ENCODE peak calls at places on chromosomes 11 and 22, in eight cellular contexts. N is stimulated activated CD8-positive, alpha-beta memory T cell treated with anti-CD3 and anti-CD28 coated beads, Interleukin-2, amount 100 ng/mL, for 1 hour; O is NB4; V is HT-29; E is NCI-H2081; R is NCI-H524; X is amniotic stem cell; M is bronchial epithelial cell. H is an unnamed sample.

GRCh38 chr11:30635401-30635989 is 49.3 kb upstream of the MPPED2 start:
- DNase-seq in X (no peak), V (no peak), M (no peak), O (no peak), E (peak; percentile 9), N (no peak), R (no peak), H (peak; percentile 39)

GRCh38 chr22:29912605-29913398 is 29.8 kb downstream of the MTMR3 start:
- DNase-seq in M (peak; percentile 39), R (no peak), E (no peak), N (no peak), X (peak; percentile 44), O (no peak), V (no peak), H (no peak)

GRCh38 chr11:100639140-100639539 is 47.9 kb upstream of the ARHGAP42 start:
- DNase-seq in E (no peak), V (peak; percentile 48), R (no peak), X (no peak), M (peak; percentile 94), O (no peak), N (no peak), H (no peak)

GRCh38 chr22:45995405-45996101 is 18.6 kb upstream of the WNT7B start:
- DNase-seq in R (no peak), N (no peak), O (no peak), X (no peak), M (no peak), E (no peak), V (no peak), H (no peak)

GRCh38 chr11:2847511-2847910 is 38.1 kb downstream of the CDKN1C start:
- DNase-seq in X (no peak), N (no peak), E (peak; percentile 67), O (no peak), M (no peak), R (no peak), V (no peak), H (peak; percentile 89)

GRCh38 chr11:100833276-100833675 is 146.2 kb downstream of the ARHGAP42 start:
- DNase-seq in R (no peak), X (no peak), V (no peak), M (no peak), O (no peak), E (no peak), N (no peak), H (no peak)

GRCh38 chr22:19759459-19759993 is 1.1 kb upstream of the TBX1 start:
- DNase-seq in V (no peak), R (no peak), O (no peak), M (peak; percentile 23), N (no peak), X (no peak), E (no peak), H (no peak)

GRCh38 chr11:129973809-129974208 is 28.8 kb downstream of the PRDM10 start:
- DNase-seq in N (no peak), R (no peak), E (no peak), O (no peak), M (no peak), V (no peak), X (no peak), H (no peak)

GRCh38 chr11:123054301-123055065 is 7.5 kb downstream of the HSPA8 start:
- DNase-seq in V (peak; percentile 86), N (no peak), M (peak; percentile 66), E (peak; percentile 81), R (peak; percentile 36), O (peak; percentile 88), X (peak; percentile 73), H (peak; percentile 96)

GRCh38 chr11:69700278-69701140 is 3.3 kb downstream of the FGF19 start:
- DNase-seq in V (peak; percentile 91), X (no peak), R (peak; percentile 62), M (no peak), N (no peak), E (no peak), O (no peak), H (peak; percentile 49)

GRCh38 chr11:86802601-86803051 is 2.3 kb downstream of the PRSS23 start:
- DNase-seq in O (peak; percentile 31), R (peak; percentile 31), X (no peak), N (no peak), M (peak; percentile 82), E (peak; percentile 41), V (peak; percentile 84), H (peak; percentile 56)

GRCh38 chr11:945986-946385 is 20.3 kb downstream of the AP2A2 start:
- DNase-seq in E (no peak), X (no peak), R (no peak), O (peak; percentile 75), N (no peak), V (no peak), M (no peak), H (peak; percentile 3)

GRCh38 chr22:49502126-49502826 is 325.4 kb downstream of the BRD1 start:
- DNase-seq in V (peak; percentile 74), M (no peak), N (no peak), O (peak; percentile 94), R (no peak), E (no peak), X (no peak), H (no peak)

GRCh38 chr11:92346220-92346619 is 121.6 kb downstream of the FAT3 start:
- DNase-seq in M (no peak), V (no peak), N (no peak), X (no peak), R (no peak), E (no peak), O (no peak), H (no peak)

GRCh38 chr22:45877651-45878050 is 99.3 kb downstream of the WNT7B start:
- DNase-seq in R (no peak), O (no peak), E (no peak), V (no peak), N (no peak), M (no peak), X (no peak), H (peak; percentile 23)

GRCh38 chr11:5737091-5737490 is 843 bp downstream of the OR56B1 start:
- DNase-seq in R (no peak), V (no peak), X (no peak), N (no peak), M (peak; percentile 55), E (no peak), O (no peak), H (no peak)